ENCODE peak calls at places on chromosomes 7 and 10, in five cellular contexts. T is foreskin keratinocyte; U is globus pallidus; Z is stimulated activated CD4-positive, alpha-beta T cell treated with anti-CD3 and anti-CD28 coated beads, Interleukin-1b, Interleukin-23, amount 100 ng/mL, for 1 hour; D is A549. Y is an unnamed sample.

GRCh38 chr10:36464291-36464690 is 661.1 kb upstream of the ANKRD30A start:
- DNase-seq in Z (no peak), D (no peak), T (no peak), U (no peak), Y (no peak)

GRCh38 chr7:102444961-102445673 is 11.7 kb downstream of the ORAI2 start:
- DNase-seq in T (no peak), Z (no peak), U (no peak), D (no peak), Y (no peak)

GRCh38 chr7:139730746-139731612 is 46.8 kb downstream of the HIPK2 start:
- DNase-seq in Z (no peak), T (no peak), U (no peak), D (no peak), Y (no peak)

GRCh38 chr7:91988213-91988612 is 47.6 kb downstream of the AKAP9 start:
- DNase-seq in Z (no peak), T (no peak), U (no peak), D (no peak), Y (no peak)

GRCh38 chr10:108662975-108663374 is 1260.3 kb downstream of the XPNPEP1 start:
- DNase-seq in U (no peak), D (no peak), T (no peak), Z (no peak), Y (no peak)

GRCh38 chr10:77501152-77501845 is 136.3 kb downstream of the KCNMA1 start:
- DNase-seq in D (peak), T (peak), Z (no peak), U (peak), Y (no peak)

GRCh38 chr7:14403587-14403986 is 414.1 kb upstream of the ETV1 start:
- DNase-seq in Z (no peak), U (no peak), D (no peak), T (peak), Y (no peak)

GRCh38 chr10:21083861-21084260 is 186.8 kb upstream of the NEBL start:
- DNase-seq in D (no peak), Z (no peak), U (no peak), T (peak), Y (no peak)

GRCh38 chr10:51272580-51272979 is 198.3 kb downstream of the PRKG1 start:
- DNase-seq in Z (no peak), U (no peak), D (no peak), T (no peak), Y (no peak)

GRCh38 chr10:82564353-82565218 is 689.6 kb downstream of the NRG3 start:
- DNase-seq in U (no peak), T (no peak), D (peak), Z (no peak), Y (no peak)

GRCh38 chr7:1884583-1885350 is 214.7 kb downstream of the ELFN1 start:
- DNase-seq in T (no peak), Z (no peak), U (no peak), D (no peak), Y (no peak)

GRCh38 chr7:359226-359775 is 69.3 kb downstream of the FOXL3 start:
- DNase-seq in D (no peak), U (no peak), T (no peak), Z (no peak), Y (no peak)

GRCh38 chr7:120805636-120806388 is 52.1 kb downstream of the TSPAN12 start:
- DNase-seq in U (peak), T (peak), D (peak), Z (no peak), Y (peak)

GRCh38 chr10:3692331-3692860 is 92.6 kb downstream of the KLF6 start:
- DNase-seq in U (no peak), Z (no peak), T (no peak), D (no peak), Y (no peak)